ENCODE peak calls at places on chromosomes 11 and 22, in six cellular contexts. T is pancreas, W is brain microvascular endothelial cell, H is left ventricle myocardium inferior, X is sigmoid colon, M is PC-3. O is an unnamed sample.

GRCh38 chr11:132962026-132962425 is 570.3 kb downstream of the OPCML start:
- DNase-seq in X (no peak), W (peak), T (no peak), M (no peak), H (no peak), O (no peak)

GRCh38 chr11:26286472-26287066 is 45.4 kb upstream of the ANO3 start:
- DNase-seq in X (no peak), H (no peak), W (peak), T (no peak), M (peak), O (no peak)

GRCh38 chr22:50192825-50193204 is 7.1 kb downstream of the TRABD start:
- DNase-seq in W (no peak), T (peak), X (no peak), H (no peak), M (no peak), O (no peak)

GRCh38 chr11:62602141-62603071 is 741 bp upstream of the MTA2 start:
- DNase-seq in H (peak), W (no peak), M (peak), X (peak), T (peak), O (peak)

GRCh38 chr22:30219668-30220278 is 26.8 kb downstream of the LIF start:
- DNase-seq in H (no peak), W (no peak), M (no peak), X (no peak), T (no peak), O (no peak)

GRCh38 chr11:10319691-10320090 is 14.8 kb downstream of the ADM start:
- DNase-seq in X (no peak), M (no peak), W (no peak), T (no peak), H (no peak), O (no peak)

GRCh38 chr11:113577356-113578163 is 102.4 kb upstream of the DRD2 start:
- DNase-seq in W (no peak), X (no peak), T (no peak), H (no peak), M (no peak), O (no peak)

GRCh38 chr11:64250875-64251721 is at the start of gene PLCB3:
- DNase-seq in X (peak), T (peak), M (peak), H (peak), W (no peak), O (peak)

GRCh38 chr11:82671451-82671850 is 62.2 kb downstream of the FAM181B start:
- DNase-seq in T (no peak), H (no peak), X (no peak), M (peak), W (no peak), O (no peak)

GRCh38 chr11:11555228-11555627 is 66.6 kb downstream of the GALNT18 start:
- DNase-seq in M (no peak), H (peak), W (no peak), X (peak), T (peak), O (no peak)

GRCh38 chr22:44449061-44449682 is 48.9 kb downstream of the RTL6 start:
- DNase-seq in M (peak), H (no peak), X (no peak), T (no peak), W (peak), O (no peak)

GRCh38 chr11:69840371-69841169 is 21.4 kb upstream of the FGF3 start:
- DNase-seq in T (peak), X (no peak), M (peak), W (no peak), H (no peak), O (no peak)

GRCh38 chr11:38252620-38253019 is 1654.6 kb upstream of the RAG2 start:
- DNase-seq in T (no peak), X (no peak), W (peak), H (no peak), M (no peak), O (no peak)

GRCh38 chr22:43014062-43014875 is 680 bp downstream of the PACSIN2 start:
- DNase-seq in X (peak), M (peak), H (peak), T (peak), W (no peak), O (no peak)

GRCh38 chr22:24435861-24436351 is 8.5 kb downstream of the ADORA2A start:
- DNase-seq in M (no peak), X (peak), H (no peak), W (peak), T (no peak), O (no peak)

GRCh38 chr22:24436553-24436952 is 9.2 kb downstream of the ADORA2A start:
- DNase-seq in X (no peak), M (no peak), H (no peak), T (no peak), W (no peak), O (no peak)

GRCh38 chr22:24433868-24434471 is 6.6 kb downstream of the ADORA2A start:
- DNase-seq in X (peak), T (no peak), M (peak), H (no peak), W (peak), O (no peak)

GRCh38 chr22:24434472-24435322 is 7.3 kb downstream of the ADORA2A start:
- DNase-seq in T (no peak), M (no peak), X (peak), H (no peak), W (peak), O (no peak)

GRCh38 chr22:24435323-24435645 is 7.9 kb downstream of the ADORA2A start:
- DNase-seq in X (no peak), W (no peak), T (no peak), H (no peak), M (no peak), O (no peak)
- H3K27ac ChIP-seq in X (no peak), W (no peak), T (no peak), H (peak), M (no peak), O (no peak)

DNA sequence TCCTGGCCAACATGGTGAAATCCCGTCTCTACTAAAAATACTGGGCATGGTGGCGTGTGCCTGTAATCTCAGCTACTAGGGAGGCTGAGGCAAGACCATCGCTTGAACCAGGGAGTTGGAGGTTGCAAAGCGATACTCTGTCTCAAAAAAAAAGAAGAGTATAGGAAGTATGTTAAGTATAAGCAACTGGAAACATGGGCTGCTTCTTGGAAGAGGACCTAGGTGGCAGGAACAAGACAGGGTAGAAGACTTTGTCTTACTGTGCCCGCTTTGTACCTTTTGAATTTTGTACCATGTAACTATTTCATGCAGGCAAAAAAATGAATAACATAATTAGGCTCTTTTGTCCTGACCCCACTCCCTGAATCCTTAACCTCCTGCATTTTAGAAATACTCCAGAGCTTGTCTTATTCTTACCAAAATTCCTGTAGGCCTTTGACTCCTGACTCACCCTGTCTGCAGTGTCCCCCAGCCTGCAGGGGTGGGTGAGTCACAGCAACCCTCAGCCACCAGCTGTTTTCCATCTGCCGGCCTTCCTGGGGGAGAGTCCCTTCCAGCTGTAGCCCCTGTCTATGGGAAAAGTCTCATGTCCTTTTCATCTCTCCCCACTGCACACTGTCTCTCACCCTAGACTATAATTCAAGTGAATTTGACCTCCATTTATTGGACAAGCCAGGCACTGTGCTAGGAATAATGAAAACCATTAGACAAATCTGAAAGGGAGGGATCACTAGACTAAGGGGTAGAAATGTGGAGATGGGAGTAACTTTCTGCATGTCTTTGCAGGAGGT is 41.8 kb downstream of the TXN2 start:
- DNase-seq in H (peak), M (peak), X (peak), W (peak), T (no peak), O (no peak)
- H3K27ac ChIP-seq in H (peak), M (no peak), X (peak), W (peak), T (no peak), O (no peak)

GRCh38 chr11:32428665-32429293 is 6.6 kb downstream of the WT1 start:
- DNase-seq in W (no peak), X (no peak), T (no peak), H (no peak), M (no peak), O (no peak)

GRCh38 chr11:32431657-32432056 is 3.7 kb downstream of the WT1 start:
- DNase-seq in X (no peak), T (no peak), W (no peak), M (no peak), H (no peak), O (no peak)

GRCh38 chr11:32432565-32433248 is 2.6 kb downstream of the WT1 start:
- DNase-seq in M (no peak), W (no peak), X (no peak), H (no peak), T (no peak), O (no peak)

GRCh38 chr11:32429477-32429876 is 5.9 kb downstream of the WT1 start:
- DNase-seq in M (no peak), X (no peak), T (no peak), W (no peak), H (no peak), O (no peak)

DNA sequence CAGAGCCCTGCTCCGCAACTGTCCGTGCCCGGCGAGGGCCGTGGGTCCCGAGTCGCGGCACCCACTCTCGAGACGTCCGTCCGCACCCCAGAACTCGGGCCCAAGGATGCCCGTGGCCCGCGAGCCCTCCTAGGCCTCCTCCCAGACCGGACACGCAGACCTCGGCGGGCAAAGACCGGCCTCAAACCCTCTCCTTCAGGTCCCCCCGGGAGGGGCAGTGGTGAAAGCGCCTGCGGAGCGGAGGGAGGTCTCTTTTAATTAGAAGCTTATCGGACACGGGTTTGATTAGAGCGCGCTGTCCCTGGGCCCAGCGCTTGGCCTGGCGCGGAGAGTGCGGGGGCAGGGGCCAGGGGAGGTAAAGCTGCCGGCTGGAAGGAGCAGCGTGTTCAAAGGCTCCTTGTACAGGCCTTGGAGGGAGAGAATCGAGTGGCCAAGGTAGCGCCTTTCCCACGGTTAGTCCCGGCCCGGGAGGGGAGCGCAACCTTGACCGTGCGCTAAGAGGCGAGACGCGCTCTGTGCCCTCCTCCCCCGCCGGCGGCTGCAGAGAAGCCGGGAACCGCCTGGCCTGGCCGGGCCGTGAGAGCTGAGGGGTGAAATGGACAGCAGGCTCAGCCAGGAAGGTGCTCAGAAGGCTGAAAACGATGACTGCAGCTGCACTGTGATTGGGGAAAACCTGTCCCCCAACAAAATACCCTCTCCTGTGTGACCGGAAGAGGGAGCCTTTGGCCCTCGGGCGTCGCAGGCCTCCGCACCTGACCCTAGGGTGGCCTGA is 4.6 kb downstream of the WT1 start:
- DNase-seq in W (no peak), X (no peak), H (no peak), M (no peak), T (no peak), O (no peak)
- H3K27ac ChIP-seq in W (no peak), X (no peak), H (peak), M (no peak), T (no peak), O (no peak)

DNA sequence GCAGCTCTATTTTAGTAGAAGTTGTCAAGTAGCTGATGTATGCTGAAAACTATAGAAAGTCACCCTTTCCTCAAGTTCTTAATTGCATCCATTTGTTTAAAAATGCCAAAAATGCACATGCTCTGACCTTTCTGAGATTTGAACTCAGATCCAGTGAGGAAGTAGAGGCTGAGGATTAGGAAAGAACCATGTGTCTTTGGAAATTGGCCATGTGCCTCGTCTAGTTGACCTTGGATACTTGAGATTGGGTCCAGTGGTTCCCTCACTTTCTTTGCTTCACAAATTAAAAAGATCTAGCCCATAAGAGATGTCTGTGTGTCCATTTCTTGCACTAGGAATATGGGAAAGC is 128.3 kb downstream of the MAML2 start:
- DNase-seq in M (no peak), H (no peak), X (no peak), W (no peak), T (no peak), O (no peak)
- H3K27ac ChIP-seq in M (peak), H (peak), X (peak), W (peak), T (peak), O (peak)

DNA sequence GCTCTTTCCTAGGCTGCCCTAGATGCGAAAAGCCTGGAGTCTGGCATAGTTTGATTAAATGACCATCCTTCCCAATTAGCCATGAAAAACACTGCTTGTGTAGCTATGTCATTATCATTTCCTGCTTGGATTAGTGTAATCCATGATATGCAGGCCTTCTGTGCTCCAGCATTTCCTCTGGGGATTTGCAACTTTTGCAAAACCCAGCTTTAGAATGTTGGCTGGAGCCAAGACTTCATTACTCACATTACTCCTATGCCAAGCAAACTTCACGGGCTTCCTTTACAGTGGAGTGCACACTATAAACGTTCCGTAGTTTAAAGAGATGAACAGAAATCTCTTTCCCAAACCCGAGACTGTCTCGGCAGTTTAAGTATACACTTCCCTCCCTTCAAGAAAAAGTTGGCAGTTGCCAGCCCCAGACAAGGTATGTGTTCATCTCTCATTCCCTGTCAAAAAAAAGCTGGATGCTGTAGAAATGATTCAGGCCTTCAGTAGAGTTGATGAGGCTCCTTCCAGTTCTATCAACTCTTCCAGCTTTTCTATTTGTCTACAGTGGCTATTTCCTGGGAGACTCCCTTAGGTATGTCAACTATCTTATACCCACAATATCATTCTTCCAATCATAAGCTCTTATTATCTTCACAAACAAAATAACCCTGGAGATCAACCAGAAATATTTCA is 180.0 kb downstream of the MAML2 start:
- DNase-seq in H (no peak), M (peak), W (peak), X (peak), T (no peak), O (no peak)
- H3K27ac ChIP-seq in H (peak), M (peak), W (peak), X (peak), T (no peak), O (no peak)

GRCh38 chr22:25126510-25126909 is 73.1 kb upstream of the CRYBB3 start:
- DNase-seq in H (no peak), M (no peak), T (no peak), X (no peak), W (no peak), O (no peak)
- H3K27ac ChIP-seq in H (no peak), M (no peak), T (no peak), X (no peak), W (no peak), O (no peak)

GRCh38 chr22:37922177-37922576 is 16.1 kb downstream of the MICALL1 start:
- DNase-seq in W (no peak), H (no peak), X (no peak), T (no peak), M (no peak), O (no peak)

GRCh38 chr22:37923927-37924326 is 17.8 kb downstream of the MICALL1 start:
- DNase-seq in H (no peak), X (no peak), W (no peak), M (no peak), T (no peak), O (no peak)

GRCh38 chr22:37918580-37919274 is 12.6 kb downstream of the MICALL1 start:
- DNase-seq in X (no peak), H (no peak), T (no peak), W (no peak), M (no peak), O (no peak)

GRCh38 chr22:37918149-37918548 is 12.1 kb downstream of the MICALL1 start:
- DNase-seq in W (no peak), X (no peak), H (no peak), T (no peak), M (no peak), O (no peak)

GRCh38 chr22:37920131-37920530 is 14.0 kb downstream of the MICALL1 start:
- DNase-seq in W (no peak), M (no peak), H (no peak), X (no peak), T (no peak), O (no peak)
- H3K27ac ChIP-seq in W (no peak), M (no peak), H (peak), X (peak), T (no peak), O (no peak)

GRCh38 chr11:709109-709997 is 3.3 kb downstream of the EPS8L2 start:
- DNase-seq in H (no peak), T (peak), W (no peak), M (no peak), X (no peak), O (no peak)
- H3K27ac ChIP-seq in H (no peak), T (peak), W (no peak), M (no peak), X (no peak), O (no peak)